ENCODE peak calls at places on chromosomes 12 and 14, in six cellular contexts. One of them, this sample, is unnamed.

GRCh38 chr12:64560395-64561301 is 49.6 kb upstream of the RASSF3 start:
- DNase-seq in GM10248: no peak
- DNase-seq in CD8-positive, alpha-beta T cell: no peak
- DNase-seq in ovary: no peak
- DNase-seq in cardiac fibroblast: peak
- DNase-seq in heart right ventricle: peak
- DNase-seq in this sample: no peak

GRCh38 chr14:90554341-90554740 is 157.5 kb downstream of the CALM1 start:
- DNase-seq in GM10248: no peak
- DNase-seq in CD8-positive, alpha-beta T cell: no peak
- DNase-seq in ovary: no peak
- DNase-seq in cardiac fibroblast: no peak
- DNase-seq in heart right ventricle: no peak
- DNase-seq in this sample: no peak

GRCh38 chr12:116885496-116885895 is 4.3 kb upstream of the HRK start:
- DNase-seq in GM10248: no peak
- DNase-seq in CD8-positive, alpha-beta T cell: no peak
- DNase-seq in ovary: no peak
- DNase-seq in cardiac fibroblast: peak
- DNase-seq in heart right ventricle: no peak
- DNase-seq in this sample: no peak

GRCh38 chr12:130166306-130166705 is 4.0 kb downstream of the FZD10 start:
- DNase-seq in GM10248: no peak
- DNase-seq in CD8-positive, alpha-beta T cell: no peak
- DNase-seq in ovary: no peak
- DNase-seq in cardiac fibroblast: no peak
- DNase-seq in heart right ventricle: no peak
- DNase-seq in this sample: no peak

GRCh38 chr12:124809878-124810277 is 53.8 kb downstream of the SCARB1 start:
- DNase-seq in GM10248: no peak
- DNase-seq in CD8-positive, alpha-beta T cell: no peak
- DNase-seq in ovary: no peak
- DNase-seq in cardiac fibroblast: no peak
- DNase-seq in heart right ventricle: no peak
- DNase-seq in this sample: no peak

GRCh38 chr12:3049596-3050314 is 27.4 kb upstream of the TSPAN9 start:
- DNase-seq in GM10248: peak
- DNase-seq in CD8-positive, alpha-beta T cell: no peak
- DNase-seq in ovary: peak
- DNase-seq in cardiac fibroblast: no peak
- DNase-seq in heart right ventricle: no peak
- DNase-seq in this sample: no peak

GRCh38 chr12:109539508-109539907 is 33.8 kb downstream of the MMAB start:
- DNase-seq in GM10248: no peak
- DNase-seq in CD8-positive, alpha-beta T cell: no peak
- DNase-seq in ovary: peak
- DNase-seq in cardiac fibroblast: peak
- DNase-seq in heart right ventricle: no peak
- DNase-seq in this sample: no peak

GRCh38 chr14:64502476-64503183 is 1.0 kb downstream of the ZBTB25 start:
- DNase-seq in GM10248: no peak
- DNase-seq in CD8-positive, alpha-beta T cell: no peak
- DNase-seq in ovary: no peak
- DNase-seq in cardiac fibroblast: peak
- DNase-seq in heart right ventricle: no peak
- DNase-seq in this sample: no peak

GRCh38 chr12:22938323-22938722 is 313.4 kb downstream of the ETNK1 start:
- DNase-seq in GM10248: no peak
- DNase-seq in CD8-positive, alpha-beta T cell: no peak
- DNase-seq in ovary: no peak
- DNase-seq in cardiac fibroblast: no peak
- DNase-seq in heart right ventricle: no peak
- DNase-seq in this sample: no peak

GRCh38 chr12:11706509-11707331 is 57.2 kb downstream of the ETV6 start:
- DNase-seq in GM10248: no peak
- DNase-seq in CD8-positive, alpha-beta T cell: no peak
- DNase-seq in ovary: no peak
- DNase-seq in cardiac fibroblast: no peak
- DNase-seq in heart right ventricle: no peak
- DNase-seq in this sample: no peak

GRCh38 chr14:58598028-58598850 is 39.5 kb upstream of the DACT1 start:
- DNase-seq in GM10248: no peak
- DNase-seq in CD8-positive, alpha-beta T cell: no peak
- DNase-seq in ovary: no peak
- DNase-seq in cardiac fibroblast: no peak
- DNase-seq in heart right ventricle: no peak
- DNase-seq in this sample: no peak

GRCh38 chr12:119687879-119688278 is 19.9 kb downstream of the PRKAB1 start:
- DNase-seq in GM10248: no peak
- DNase-seq in CD8-positive, alpha-beta T cell: no peak
- DNase-seq in ovary: no peak
- DNase-seq in cardiac fibroblast: no peak
- DNase-seq in heart right ventricle: no peak
- DNase-seq in this sample: no peak

GRCh38 chr12:68932701-68933563 is at the start of gene CPM:
- DNase-seq in GM10248: peak
- DNase-seq in CD8-positive, alpha-beta T cell: peak
- DNase-seq in ovary: peak
- DNase-seq in cardiac fibroblast: peak
- DNase-seq in heart right ventricle: peak
- DNase-seq in this sample: peak

GRCh38 chr12:124684496-124684895 is 117.1 kb upstream of the NCOR2 start:
- DNase-seq in GM10248: no peak
- DNase-seq in CD8-positive, alpha-beta T cell: no peak
- DNase-seq in ovary: no peak
- DNase-seq in cardiac fibroblast: peak
- DNase-seq in heart right ventricle: no peak
- DNase-seq in this sample: no peak

GRCh38 chr12:49507139-49507538 is 31.7 kb upstream of the KCNH3 start:
- DNase-seq in GM10248: no peak
- DNase-seq in CD8-positive, alpha-beta T cell: no peak
- DNase-seq in ovary: no peak
- DNase-seq in cardiac fibroblast: peak
- DNase-seq in heart right ventricle: no peak
- DNase-seq in this sample: no peak

GRCh38 chr14:67570453-67570852 is 29.6 kb downstream of the PIGH start:
- DNase-seq in GM10248: no peak
- DNase-seq in CD8-positive, alpha-beta T cell: no peak
- DNase-seq in ovary: no peak
- DNase-seq in cardiac fibroblast: no peak
- DNase-seq in heart right ventricle: no peak
- DNase-seq in this sample: no peak

GRCh38 chr12:101127521-101128219 is 82.4 kb downstream of the SLC5A8 start:
- DNase-seq in GM10248: no peak
- DNase-seq in CD8-positive, alpha-beta T cell: no peak
- DNase-seq in ovary: no peak
- DNase-seq in cardiac fibroblast: peak
- DNase-seq in heart right ventricle: no peak
- DNase-seq in this sample: no peak

GRCh38 chr14:55671641-55672040 is 91.6 kb downstream of the KTN1 start:
- DNase-seq in GM10248: no peak
- DNase-seq in CD8-positive, alpha-beta T cell: no peak
- DNase-seq in ovary: no peak
- DNase-seq in cardiac fibroblast: no peak
- DNase-seq in heart right ventricle: no peak
- DNase-seq in this sample: no peak

GRCh38 chr14:20836668-20837338 is 34.2 kb upstream of the RNASE1 start:
- DNase-seq in GM10248: no peak
- DNase-seq in CD8-positive, alpha-beta T cell: no peak
- DNase-seq in ovary: no peak
- DNase-seq in cardiac fibroblast: peak
- DNase-seq in heart right ventricle: no peak
- DNase-seq in this sample: no peak

GRCh38 chr12:34605955-34606748 is 583.9 kb downstream of the ALG10 start:
- DNase-seq in GM10248: peak
- DNase-seq in CD8-positive, alpha-beta T cell: no peak
- DNase-seq in ovary: no peak
- DNase-seq in cardiac fibroblast: no peak
- DNase-seq in heart right ventricle: no peak
- DNase-seq in this sample: no peak

GRCh38 chr12:102824218-102824835 is 92.7 kb downstream of the PAH start:
- DNase-seq in GM10248: peak
- DNase-seq in CD8-positive, alpha-beta T cell: no peak
- DNase-seq in ovary: peak
- DNase-seq in cardiac fibroblast: peak
- DNase-seq in heart right ventricle: peak
- DNase-seq in this sample: peak

GRCh38 chr14:68463705-68464104 is 329.2 kb downstream of the ZFP36L1 start:
- DNase-seq in GM10248: no peak
- DNase-seq in CD8-positive, alpha-beta T cell: no peak
- DNase-seq in ovary: no peak
- DNase-seq in cardiac fibroblast: no peak
- DNase-seq in heart right ventricle: no peak
- DNase-seq in this sample: no peak

GRCh38 chr14:55586411-55586810 is 6.4 kb downstream of the KTN1 start:
- DNase-seq in GM10248: no peak
- DNase-seq in CD8-positive, alpha-beta T cell: no peak
- DNase-seq in ovary: no peak
- DNase-seq in cardiac fibroblast: no peak
- DNase-seq in heart right ventricle: no peak
- DNase-seq in this sample: no peak

GRCh38 chr14:104931323-104931770 is 6.7 kb downstream of the PLD4 start:
- DNase-seq in GM10248: peak
- DNase-seq in CD8-positive, alpha-beta T cell: no peak
- DNase-seq in ovary: no peak
- DNase-seq in cardiac fibroblast: no peak
- DNase-seq in heart right ventricle: no peak
- DNase-seq in this sample: no peak

GRCh38 chr14:105379946-105380345 is 18.4 kb upstream of the TEX22 start:
- DNase-seq in GM10248: no peak
- DNase-seq in CD8-positive, alpha-beta T cell: no peak
- DNase-seq in ovary: no peak
- DNase-seq in cardiac fibroblast: no peak
- DNase-seq in heart right ventricle: no peak
- DNase-seq in this sample: no peak

GRCh38 chr12:100919116-100919515 is 124.5 kb downstream of the ANO4 start:
- DNase-seq in GM10248: no peak
- DNase-seq in CD8-positive, alpha-beta T cell: no peak
- DNase-seq in ovary: no peak
- DNase-seq in cardiac fibroblast: no peak
- DNase-seq in heart right ventricle: no peak
- DNase-seq in this sample: no peak

GRCh38 chr14:88233915-88234314 is 89.2 kb downstream of the KCNK10 start:
- DNase-seq in GM10248: no peak
- DNase-seq in CD8-positive, alpha-beta T cell: no peak
- DNase-seq in ovary: no peak
- DNase-seq in cardiac fibroblast: peak
- DNase-seq in heart right ventricle: no peak
- DNase-seq in this sample: peak

GRCh38 chr14:99042376-99043257 is 229.4 kb downstream of the BCL11B start:
- DNase-seq in GM10248: no peak
- DNase-seq in CD8-positive, alpha-beta T cell: no peak
- DNase-seq in ovary: no peak
- DNase-seq in cardiac fibroblast: no peak
- DNase-seq in heart right ventricle: no peak
- DNase-seq in this sample: no peak

GRCh38 chr14:103628684-103629502 is at the start of gene KLC1:
- DNase-seq in GM10248: peak
- DNase-seq in CD8-positive, alpha-beta T cell: peak
- DNase-seq in ovary: peak
- DNase-seq in cardiac fibroblast: peak
- DNase-seq in heart right ventricle: peak
- DNase-seq in this sample: peak
- TF ChIP-seq CTCF in GM10248: no peak
- TF ChIP-seq CTCF in CD8-positive, alpha-beta T cell: no peak
- TF ChIP-seq CTCF in ovary: no peak
- TF ChIP-seq CTCF in cardiac fibroblast: no peak
- TF ChIP-seq CTCF in heart right ventricle: no peak
- TF ChIP-seq CTCF in this sample: no peak

GRCh38 chr12:1630081-1630826 is 1.2 kb downstream of the WNT5B start:
- DNase-seq in GM10248: peak
- DNase-seq in CD8-positive, alpha-beta T cell: no peak
- DNase-seq in ovary: peak
- DNase-seq in cardiac fibroblast: peak
- DNase-seq in heart right ventricle: peak
- DNase-seq in this sample: peak
- TF ChIP-seq CTCF in GM10248: peak
- TF ChIP-seq CTCF in CD8-positive, alpha-beta T cell: peak
- TF ChIP-seq CTCF in ovary: no peak
- TF ChIP-seq CTCF in cardiac fibroblast: no peak
- TF ChIP-seq CTCF in heart right ventricle: no peak
- TF ChIP-seq CTCF in this sample: no peak

GRCh38 chr12:65878540-65878939 is 54.3 kb downstream of the HMGA2 start:
- DNase-seq in GM10248: no peak
- DNase-seq in CD8-positive, alpha-beta T cell: no peak
- DNase-seq in ovary: no peak
- DNase-seq in cardiac fibroblast: peak
- DNase-seq in heart right ventricle: no peak
- DNase-seq in this sample: no peak
- TF ChIP-seq CTCF in GM10248: peak
- TF ChIP-seq CTCF in CD8-positive, alpha-beta T cell: no peak
- TF ChIP-seq CTCF in ovary: no peak
- TF ChIP-seq CTCF in cardiac fibroblast: peak
- TF ChIP-seq CTCF in heart right ventricle: peak
- TF ChIP-seq CTCF in this sample: no peak

DNA sequence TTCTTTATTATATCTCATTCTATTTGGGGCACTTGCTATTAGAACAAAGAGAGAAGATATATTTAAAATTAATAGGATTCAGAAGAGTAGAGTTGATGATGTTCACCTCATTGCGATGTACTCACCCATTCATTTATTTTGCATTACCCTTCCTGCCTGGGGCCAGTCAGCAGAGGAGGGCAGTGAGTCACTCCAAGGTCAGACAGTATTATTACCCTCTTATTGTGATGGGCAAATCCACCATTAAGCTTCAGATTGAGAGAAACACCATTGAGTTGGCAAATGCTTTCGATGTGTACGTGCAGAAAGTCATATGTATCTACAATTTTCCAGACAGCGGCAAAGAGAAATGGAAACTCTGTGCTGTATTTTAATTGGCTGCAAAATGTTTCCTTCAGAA is 134.2 kb downstream of the BICD1 start:
- DNase-seq in GM10248: no peak
- DNase-seq in CD8-positive, alpha-beta T cell: no peak
- DNase-seq in ovary: no peak
- DNase-seq in cardiac fibroblast: no peak
- DNase-seq in heart right ventricle: no peak
- DNase-seq in this sample: no peak
- TF ChIP-seq CTCF in GM10248: no peak
- TF ChIP-seq CTCF in CD8-positive, alpha-beta T cell: no peak
- TF ChIP-seq CTCF in ovary: no peak
- TF ChIP-seq CTCF in cardiac fibroblast: no peak
- TF ChIP-seq CTCF in heart right ventricle: no peak
- TF ChIP-seq CTCF in this sample: no peak

DNA sequence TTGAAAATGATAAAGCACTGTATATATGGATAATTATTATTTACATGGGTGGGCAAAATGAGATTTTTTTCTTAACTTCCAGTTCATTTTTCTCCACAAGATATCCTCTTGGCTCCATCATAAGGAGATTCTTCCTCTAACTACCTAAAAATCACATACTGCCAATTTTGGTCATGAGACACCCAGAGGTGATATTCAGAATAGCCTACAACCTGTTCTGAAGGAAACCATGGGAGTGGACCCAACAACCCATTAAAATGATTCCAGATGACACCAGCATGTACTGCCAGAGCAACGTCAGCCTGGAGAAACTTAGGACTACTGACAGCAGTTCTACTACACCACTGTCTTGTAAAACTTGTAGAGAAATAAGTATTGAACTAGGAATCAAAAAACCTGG is 136.3 kb upstream of the TMPO start:
- DNase-seq in GM10248: no peak
- DNase-seq in CD8-positive, alpha-beta T cell: no peak
- DNase-seq in ovary: no peak
- DNase-seq in cardiac fibroblast: no peak
- DNase-seq in heart right ventricle: no peak
- DNase-seq in this sample: no peak
- TF ChIP-seq CTCF in GM10248: no peak
- TF ChIP-seq CTCF in CD8-positive, alpha-beta T cell: no peak
- TF ChIP-seq CTCF in ovary: no peak
- TF ChIP-seq CTCF in cardiac fibroblast: no peak
- TF ChIP-seq CTCF in heart right ventricle: no peak
- TF ChIP-seq CTCF in this sample: no peak

This sample was measured in endothelial cell.